ENCODE peak calls at places on chromosome 12, in eight cellular contexts. Q, E, I, M, A, K, L and N are unnamed samples.

GRCh38 chr12:20885552-20885951 is 75.0 kb downstream of the SLCO1B3 start:
- DNase-seq in Q (no peak), E (no peak), I (no peak), M (no peak), A (no peak), K (no peak), L (no peak), N (no peak)

GRCh38 chr12:45309826-45310626 is 94.1 kb downstream of the ANO6 start:
- DNase-seq in Q (no peak), E (peak; percentile 54), I (no peak), M (no peak), A (no peak), K (no peak), L (no peak), N (no peak)

GRCh38 chr12:52310622-52311281 is 10.4 kb downstream of the KRT83 start:
- DNase-seq in Q (no peak), E (peak; percentile 41), I (no peak), M (no peak), A (no peak), K (no peak), L (no peak), N (no peak)

GRCh38 chr12:97229036-97229435 is 233.6 kb upstream of the RMST start:
- DNase-seq in Q (no peak), E (no peak), I (no peak), M (peak; percentile 98), A (no peak), K (no peak), L (no peak), N (no peak)

GRCh38 chr12:123532021-123532420 is 1.5 kb downstream of the RILPL1 start:
- DNase-seq in Q (peak; percentile 47), E (no peak), I (no peak), M (no peak), A (no peak), K (peak; percentile 46), L (no peak), N (peak; percentile 55)

GRCh38 chr12:4270016-4270669 is 3.4 kb upstream of the CCND2 start:
- DNase-seq in Q (no peak), E (no peak), I (no peak), M (no peak), A (peak; percentile 38), K (no peak), L (peak; percentile 51), N (no peak)

GRCh38 chr12:93699271-93700141 is 22.3 kb downstream of the CRADD start:
- DNase-seq in Q (no peak), E (peak; percentile 25), I (no peak), M (peak; percentile 100), A (no peak), K (no peak), L (no peak), N (no peak)

GRCh38 chr12:57765698-57766463 is 997 bp downstream of the CYP27B1 start:
- DNase-seq in Q (no peak), E (no peak), I (no peak), M (no peak), A (no peak), K (no peak), L (no peak), N (no peak)

GRCh38 chr12:20588057-20588456 is 107.1 kb upstream of the SLCO1C1 start:
- DNase-seq in Q (no peak), E (no peak), I (no peak), M (no peak), A (no peak), K (no peak), L (no peak), N (no peak)

GRCh38 chr12:91109148-91109564 is 2.1 kb downstream of the LUM start:
- DNase-seq in Q (no peak), E (peak; percentile 37), I (peak; percentile 34), M (no peak), A (peak; percentile 1), K (peak; percentile 37), L (peak; percentile 54), N (peak; percentile 16)

GRCh38 chr12:52126605-52127578 is 47.4 kb downstream of the SMIM41 start:
- DNase-seq in Q (no peak), E (no peak), I (no peak), M (no peak), A (no peak), K (no peak), L (no peak), N (no peak)

GRCh38 chr12:120370343-120371243 is 1.6 kb upstream of the MSI1 start:
- DNase-seq in Q (no peak), E (no peak), I (no peak), M (no peak), A (no peak), K (no peak), L (no peak), N (no peak)

GRCh38 chr12:46360908-46361666 is 11.5 kb downstream of the SLC38A2 start:
- DNase-seq in Q (no peak), E (no peak), I (no peak), M (no peak), A (no peak), K (no peak), L (no peak), N (no peak)

GRCh38 chr12:122079038-122079531 is 529 bp downstream of the MLXIP start:
- DNase-seq in Q (no peak), E (no peak), I (peak; percentile 56), M (no peak), A (no peak), K (no peak), L (peak; percentile 19), N (no peak)

GRCh38 chr12:101051151-101051550 is 158.9 kb downstream of the SLC5A8 start:
- DNase-seq in Q (no peak), E (peak; percentile 21), I (no peak), M (no peak), A (no peak), K (no peak), L (no peak), N (no peak)

GRCh38 chr12:99066726-99067125 is 421.6 kb downstream of the APAF1 start:
- DNase-seq in Q (no peak), E (no peak), I (no peak), M (no peak), A (no peak), K (no peak), L (no peak), N (no peak)

GRCh38 chr12:119770146-119770545 is 102.2 kb downstream of the PRKAB1 start:
- DNase-seq in Q (no peak), E (no peak), I (no peak), M (no peak), A (no peak), K (no peak), L (no peak), N (no peak)

GRCh38 chr12:90897981-90898380 is 57.0 kb downstream of the CCER1 start:
- DNase-seq in Q (no peak), E (no peak), I (no peak), M (no peak), A (no peak), K (no peak), L (no peak), N (no peak)

GRCh38 chr12:9707864-9708808 is 24.8 kb downstream of the CLECL1 start:
- DNase-seq in Q (no peak), E (peak; percentile 56), I (peak; percentile 44), M (peak; percentile 19), A (no peak), K (peak; percentile 55), L (peak; percentile 60), N (peak; percentile 36)

GRCh38 chr12:27723212-27723611 is 12.6 kb downstream of the MRPS35 start:
- DNase-seq in Q (no peak), E (no peak), I (no peak), M (no peak), A (no peak), K (no peak), L (no peak), N (no peak)

GRCh38 chr12:28034271-28034670 is 61.7 kb upstream of the PTHLH start:
- DNase-seq in Q (no peak), E (no peak), I (no peak), M (peak; percentile 19), A (no peak), K (no peak), L (no peak), N (no peak)

GRCh38 chr12:109811624-109811995 is 21.6 kb downstream of the TRPV4 start:
- DNase-seq in Q (no peak), E (no peak), I (no peak), M (no peak), A (no peak), K (no peak), L (no peak), N (no peak)

GRCh38 chr12:117388865-117389508 is 27.6 kb upstream of the NOS1 start:
- DNase-seq in Q (no peak), E (no peak), I (no peak), M (peak; percentile 22), A (no peak), K (no peak), L (no peak), N (no peak)

GRCh38 chr12:12726543-12727093 is 9.4 kb downstream of the CDKN1B start:
- DNase-seq in Q (no peak), E (peak; percentile 69), I (no peak), M (peak; percentile 70), A (no peak), K (peak; percentile 16), L (no peak), N (peak; percentile 21)

GRCh38 chr12:88663001-88663400 is 82.7 kb upstream of the KITLG start:
- DNase-seq in Q (no peak), E (no peak), I (no peak), M (no peak), A (no peak), K (no peak), L (no peak), N (no peak)

GRCh38 chr12:98990648-98991047 is 345.6 kb downstream of the APAF1 start:
- DNase-seq in Q (no peak), E (no peak), I (no peak), M (peak; percentile 66), A (no peak), K (no peak), L (no peak), N (no peak)

GRCh38 chr12:11706509-11707331 is 57.2 kb downstream of the ETV6 start:
- DNase-seq in Q (no peak), E (no peak), I (no peak), M (peak; percentile 87), A (no peak), K (no peak), L (no peak), N (no peak)

GRCh38 chr12:14777271-14777670 is 26.0 kb downstream of the WBP11 start:
- DNase-seq in Q (no peak), E (no peak), I (no peak), M (no peak), A (no peak), K (no peak), L (no peak), N (no peak)

GRCh38 chr12:119008691-119009221 is 27.4 kb downstream of the SRRM4 start:
- DNase-seq in Q (no peak), E (no peak), I (no peak), M (no peak), A (no peak), K (no peak), L (no peak), N (no peak)

GRCh38 chr12:51752490-51752889 is 96.0 kb downstream of the FIGNL2 start:
- DNase-seq in Q (no peak), E (peak; percentile 98), I (no peak), M (no peak), A (no peak), K (no peak), L (no peak), N (no peak)

GRCh38 chr12:45660330-45660729 is 69.2 kb upstream of the ARID2 start:
- DNase-seq in Q (no peak), E (peak; percentile 61), I (no peak), M (no peak), A (no peak), K (peak; percentile 63), L (no peak), N (peak; percentile 23)

GRCh38 chr12:108854453-108855283 is 2.7 kb downstream of the SSH1 start:
- DNase-seq in Q (no peak), E (peak; percentile 84), I (peak; percentile 53), M (no peak), A (no peak), K (no peak), L (no peak), N (no peak)

GRCh38 chr12:108630481-108631207 is 3.0 kb downstream of the SELPLG start:
- DNase-seq in Q (no peak), E (peak; percentile 86), I (no peak), M (no peak), A (no peak), K (no peak), L (no peak), N (no peak)

GRCh38 chr12:116924558-116925453 is 14.1 kb downstream of the FBXW8 start:
- DNase-seq in Q (no peak), E (peak; percentile 66), I (no peak), M (no peak), A (no peak), K (peak; percentile 67), L (peak; percentile 30), N (no peak)